ENCODE peak calls at places on chromosomes 2 and 18, in six cellular contexts. Y is GM12892, B is GM12891, C is A549, D is H1, P is uterus. U is an unnamed sample.

GRCh38 chr2:121001641-121002040 is 266.0 kb downstream of the GLI2 start:
- DNase-seq in Y (no peak), B (no peak), C (no peak), D (no peak), P (no peak), U (no peak)

GRCh38 chr2:196131384-196131861 is 40.0 kb downstream of the STK17B start:
- DNase-seq in Y (no peak), B (no peak), C (no peak), D (no peak), P (no peak), U (peak; percentile 74)

GRCh38 chr2:38666578-38666926 is 638 bp downstream of the GALM start:
- DNase-seq in Y (no peak), B (no peak), C (no peak), D (no peak), P (no peak), U (no peak)

GRCh38 chr18:28125051-28125450 is 51.9 kb downstream of the CDH2 start:
- DNase-seq in Y (no peak), B (no peak), C (no peak), D (no peak), P (no peak), U (no peak)

GRCh38 chr2:1837458-1837857 is 93.1 kb upstream of the PXDN start:
- DNase-seq in Y (no peak), B (no peak), C (no peak), D (no peak), P (no peak), U (no peak)

GRCh38 chr2:71793965-71794364 is 340.6 kb downstream of the DYSF start:
- DNase-seq in Y (no peak), B (no peak), C (no peak), D (no peak), P (no peak), U (no peak)

GRCh38 chr2:70412294-70413075 is 110.6 kb upstream of the FAM136A start:
- DNase-seq in Y (no peak), B (no peak), C (no peak), D (no peak), P (no peak), U (no peak)

GRCh38 chr18:61731693-61732376 is 161.0 kb downstream of the RNF152 start:
- DNase-seq in Y (no peak), B (no peak), C (no peak), D (no peak), P (no peak), U (no peak)

GRCh38 chr2:57701391-57701791 is 345.2 kb upstream of the VRK2 start:
- DNase-seq in Y (no peak), B (no peak), C (no peak), D (no peak), P (no peak), U (no peak)

GRCh38 chr2:204026294-204026693 is 89.7 kb downstream of the ICOS start:
- DNase-seq in Y (no peak), B (no peak), C (no peak), D (no peak), P (no peak), U (no peak)

GRCh38 chr2:138090330-138090729 is 126.1 kb downstream of the HNMT start:
- DNase-seq in Y (peak; percentile 5), B (peak; percentile 14), C (no peak), D (no peak), P (no peak), U (no peak)

GRCh38 chr18:24482826-24483225 is 22.4 kb downstream of the HRH4 start:
- DNase-seq in Y (no peak), B (no peak), C (no peak), D (no peak), P (no peak), U (no peak)

GRCh38 chr2:83823238-83823637 is 635.8 kb downstream of the SUCLG1 start:
- DNase-seq in Y (no peak), B (no peak), C (no peak), D (no peak), P (no peak), U (no peak)

GRCh38 chr2:239274391-239275001 is 126.3 kb downstream of the HDAC4 start:
- DNase-seq in Y (no peak), B (no peak), C (peak; percentile 74), D (no peak), P (peak; percentile 53), U (peak; percentile 84)

GRCh38 chr2:228957075-228957474 is 314.0 kb downstream of the PID1 start:
- DNase-seq in Y (no peak), B (no peak), C (no peak), D (no peak), P (no peak), U (no peak)

GRCh38 chr2:120014231-120014990 is 1.5 kb downstream of the EPB41L5 start:
- DNase-seq in Y (no peak), B (no peak), C (no peak), D (no peak), P (no peak), U (no peak)

GRCh38 chr2:33047939-33048338 is 101.2 kb downstream of the LTBP1 start:
- DNase-seq in Y (no peak), B (no peak), C (no peak), D (no peak), P (no peak), U (no peak)

GRCh38 chr2:117737846-117738245 is 76.6 kb upstream of the DDX18 start:
- DNase-seq in Y (no peak), B (no peak), C (no peak), D (no peak), P (no peak), U (no peak)

GRCh38 chr2:240458044-240458899 is 22.8 kb downstream of the GPC1 start:
- DNase-seq in Y (no peak), B (no peak), C (no peak), D (no peak), P (no peak), U (no peak)
- TF ChIP-seq POLR2A in Y (no peak), B (no peak), C (no peak), D (no peak), P (no peak), U (no peak)

GRCh38 chr2:55133467-55134315 is 83.4 kb upstream of the RTN4 start:
- DNase-seq in Y (peak; percentile 29), B (peak; percentile 37), C (no peak), D (peak; percentile 78), P (peak; percentile 60), U (no peak)

GRCh38 chr2:55137024-55137958 is 87.0 kb upstream of the RTN4 start:
- DNase-seq in Y (no peak), B (no peak), C (no peak), D (no peak), P (no peak), U (no peak)

GRCh38 chr2:55134316-55134706 is 84.1 kb upstream of the RTN4 start:
- DNase-seq in Y (no peak), B (no peak), C (no peak), D (no peak), P (no peak), U (no peak)

GRCh38 chr2:55138045-55138444 is 87.8 kb upstream of the RTN4 start:
- DNase-seq in Y (no peak), B (no peak), C (no peak), D (no peak), P (no peak), U (no peak)

DNA sequence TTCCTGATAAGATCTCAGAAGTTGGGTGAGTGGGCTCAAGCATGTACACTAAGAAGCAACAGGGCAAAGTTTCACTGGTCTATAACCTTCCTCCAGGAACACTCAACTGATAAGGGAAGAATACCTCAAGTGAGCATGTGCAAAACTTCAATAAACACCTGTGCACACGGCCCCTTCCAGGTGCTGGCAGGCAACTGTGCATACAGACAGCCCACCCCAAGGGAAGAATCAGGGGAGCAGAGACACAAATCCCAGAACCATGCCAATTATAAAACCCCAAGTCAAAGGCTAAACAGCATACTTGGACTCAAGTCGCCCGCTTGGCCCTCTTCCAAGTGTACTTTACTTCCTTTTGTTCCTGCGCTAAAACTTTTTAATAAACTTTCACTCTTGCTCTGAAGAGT is 85.9 kb upstream of the RTN4 start:
- DNase-seq in Y (no peak), B (no peak), C (no peak), D (no peak), P (no peak), U (no peak)
- TF ChIP-seq POLR2A in Y (no peak), B (no peak), C (no peak), D (no peak), P (no peak), U (no peak)

DNA sequence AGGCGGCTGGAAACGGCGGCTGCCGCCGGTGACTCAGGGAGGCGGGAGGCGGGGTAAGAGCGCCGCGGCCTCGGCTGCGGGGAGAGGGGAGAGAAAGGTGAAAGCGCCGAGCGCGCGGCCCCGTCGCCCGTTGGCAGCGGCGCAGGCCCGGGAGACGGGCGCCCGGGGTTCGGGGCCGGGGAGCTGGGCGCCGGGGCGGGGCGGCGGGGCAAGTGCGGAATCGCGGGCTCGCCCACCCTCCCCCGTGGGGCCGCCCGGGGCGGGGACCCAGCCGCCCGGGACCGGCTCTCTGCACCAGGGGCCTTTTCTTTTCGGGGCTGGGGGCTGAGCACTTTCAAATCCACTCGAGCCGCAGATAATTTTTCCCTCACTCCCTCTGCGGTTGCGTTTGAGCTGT is 219 bp downstream of the KDM3A start:
- DNase-seq in Y (no peak), B (no peak), C (no peak), D (no peak), P (no peak), U (no peak)
- TF ChIP-seq POLR2A in Y (peak; percentile 92), B (peak; percentile 83), C (peak; percentile 93), D (peak; percentile 84), P (peak; percentile 97), U (peak; percentile 95)

GRCh38 chr2:237473474-237474453 is 13.3 kb upstream of the MLPH start:
- DNase-seq in Y (no peak), B (no peak), C (no peak), D (no peak), P (no peak), U (no peak)
- TF ChIP-seq POLR2A in Y (no peak), B (no peak), C (no peak), D (no peak), P (no peak), U (no peak)

GRCh38 chr2:190534310-190535118 is at the start of gene NEMP2:
- DNase-seq in Y (peak; percentile 58), B (peak; percentile 69), C (peak; percentile 52), D (peak; percentile 46), P (peak; percentile 73), U (peak; percentile 85)
- TF ChIP-seq POLR2A in Y (peak; percentile 90), B (peak; percentile 72), C (peak; percentile 67), D (peak; percentile 77), P (peak; percentile 74), U (peak; percentile 60)

DNA sequence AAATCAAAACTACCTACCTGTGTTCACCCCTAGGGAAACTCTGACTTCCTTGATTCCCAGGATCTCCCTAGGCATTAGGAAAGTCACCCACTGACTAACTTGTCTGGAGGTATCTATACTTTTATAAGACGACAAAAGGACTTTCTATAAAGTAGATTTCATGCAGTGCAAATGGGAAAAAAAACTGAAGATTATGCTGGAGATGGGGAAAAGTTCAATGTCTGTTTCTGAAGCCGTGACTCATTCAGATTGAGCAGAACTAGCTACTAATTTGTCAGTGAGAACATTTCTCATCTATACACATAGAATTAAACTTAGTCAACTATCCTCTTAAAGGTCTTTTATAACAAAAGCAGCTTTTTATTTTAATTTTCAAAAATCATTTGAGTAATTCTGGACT is 6.0 kb downstream of the SEPTIN10 start:
- DNase-seq in Y (no peak), B (no peak), C (no peak), D (no peak), P (no peak), U (no peak)
- TF ChIP-seq POLR2A in Y (no peak), B (no peak), C (no peak), D (no peak), P (no peak), U (no peak)

GRCh38 chr2:113240150-113240914 is 38.4 kb downstream of the PAX8 start:
- DNase-seq in Y (no peak), B (no peak), C (peak; percentile 74), D (no peak), P (peak; percentile 73), U (peak; percentile 94)
- TF ChIP-seq POLR2A in Y (no peak), B (no peak), C (no peak), D (no peak), P (no peak), U (no peak)

GRCh38 chr2:96163768-96164429 is 18.7 kb upstream of the DUSP2 start:
- DNase-seq in Y (peak; percentile 60), B (no peak), C (no peak), D (no peak), P (no peak), U (no peak)
- TF ChIP-seq POLR2A in Y (peak; percentile 71), B (no peak), C (no peak), D (no peak), P (no peak), U (no peak)

U was measured in suprapubic skin.